ENCODE peak calls at places on chromosomes 16 and 17, in four cellular contexts. One of them, this sample, is unnamed.

GRCh38 chr17:71802663-71803062 is 318.2 kb upstream of the SOX9 start:
- DNase-seq in HS-5: no peak
- DNase-seq in left kidney: no peak
- DNase-seq in stimulated activated naive CD8-positive, alpha-beta T cell treated with anti-CD3 and anti-CD28 coated beads, Interleukin-15, Interleukin-2, amounts not matched to agents 100 U/mL and 50 U/mL, for 24 hours: no peak
- DNase-seq in this sample: no peak

GRCh38 chr16:81901483-81901882 is 109.8 kb downstream of the SDR42E1 start:
- DNase-seq in HS-5: peak
- DNase-seq in left kidney: peak
- DNase-seq in stimulated activated naive CD8-positive, alpha-beta T cell treated with anti-CD3 and anti-CD28 coated beads, Interleukin-15, Interleukin-2, amounts not matched to agents 100 U/mL and 50 U/mL, for 24 hours: no peak
- DNase-seq in this sample: no peak

GRCh38 chr16:75181630-75182029 is 25.3 kb downstream of the CTRB2 start:
- DNase-seq in HS-5: no peak
- DNase-seq in left kidney: no peak
- DNase-seq in stimulated activated naive CD8-positive, alpha-beta T cell treated with anti-CD3 and anti-CD28 coated beads, Interleukin-15, Interleukin-2, amounts not matched to agents 100 U/mL and 50 U/mL, for 24 hours: no peak
- DNase-seq in this sample: no peak

GRCh38 chr16:48623304-48624016 is 13.5 kb upstream of the N4BP1 start:
- DNase-seq in HS-5: peak
- DNase-seq in left kidney: peak
- DNase-seq in stimulated activated naive CD8-positive, alpha-beta T cell treated with anti-CD3 and anti-CD28 coated beads, Interleukin-15, Interleukin-2, amounts not matched to agents 100 U/mL and 50 U/mL, for 24 hours: peak
- DNase-seq in this sample: peak

GRCh38 chr17:70855401-70856054 is 686.2 kb downstream of the KCNJ2 start:
- DNase-seq in HS-5: no peak
- DNase-seq in left kidney: peak
- DNase-seq in stimulated activated naive CD8-positive, alpha-beta T cell treated with anti-CD3 and anti-CD28 coated beads, Interleukin-15, Interleukin-2, amounts not matched to agents 100 U/mL and 50 U/mL, for 24 hours: no peak
- DNase-seq in this sample: peak

GRCh38 chr16:70660672-70661350 is 14.5 kb downstream of the IL34 start:
- DNase-seq in HS-5: no peak
- DNase-seq in left kidney: peak
- DNase-seq in stimulated activated naive CD8-positive, alpha-beta T cell treated with anti-CD3 and anti-CD28 coated beads, Interleukin-15, Interleukin-2, amounts not matched to agents 100 U/mL and 50 U/mL, for 24 hours: no peak
- DNase-seq in this sample: no peak

GRCh38 chr16:12917246-12917645 is 15.8 kb downstream of the SHISA9 start:
- DNase-seq in HS-5: no peak
- DNase-seq in left kidney: no peak
- DNase-seq in stimulated activated naive CD8-positive, alpha-beta T cell treated with anti-CD3 and anti-CD28 coated beads, Interleukin-15, Interleukin-2, amounts not matched to agents 100 U/mL and 50 U/mL, for 24 hours: no peak
- DNase-seq in this sample: no peak

GRCh38 chr16:47309581-47310312 is 151.1 kb downstream of the ITFG1 start:
- DNase-seq in HS-5: no peak
- DNase-seq in left kidney: no peak
- DNase-seq in stimulated activated naive CD8-positive, alpha-beta T cell treated with anti-CD3 and anti-CD28 coated beads, Interleukin-15, Interleukin-2, amounts not matched to agents 100 U/mL and 50 U/mL, for 24 hours: no peak
- DNase-seq in this sample: no peak

GRCh38 chr17:6775871-6776405 is at the start of gene FBXO39:
- DNase-seq in HS-5: no peak
- DNase-seq in left kidney: peak
- DNase-seq in stimulated activated naive CD8-positive, alpha-beta T cell treated with anti-CD3 and anti-CD28 coated beads, Interleukin-15, Interleukin-2, amounts not matched to agents 100 U/mL and 50 U/mL, for 24 hours: no peak
- DNase-seq in this sample: no peak

GRCh38 chr17:74118504-74118903 is 85.0 kb upstream of the RPL38 start:
- DNase-seq in HS-5: no peak
- DNase-seq in left kidney: peak
- DNase-seq in stimulated activated naive CD8-positive, alpha-beta T cell treated with anti-CD3 and anti-CD28 coated beads, Interleukin-15, Interleukin-2, amounts not matched to agents 100 U/mL and 50 U/mL, for 24 hours: no peak
- DNase-seq in this sample: no peak

GRCh38 chr16:83554096-83554495 is 253.7 kb upstream of the HSBP1 start:
- DNase-seq in HS-5: no peak
- DNase-seq in left kidney: no peak
- DNase-seq in stimulated activated naive CD8-positive, alpha-beta T cell treated with anti-CD3 and anti-CD28 coated beads, Interleukin-15, Interleukin-2, amounts not matched to agents 100 U/mL and 50 U/mL, for 24 hours: no peak
- DNase-seq in this sample: no peak

GRCh38 chr16:851209-851810 is 50.8 kb upstream of the GNG13 start:
- DNase-seq in HS-5: no peak
- DNase-seq in left kidney: no peak
- DNase-seq in stimulated activated naive CD8-positive, alpha-beta T cell treated with anti-CD3 and anti-CD28 coated beads, Interleukin-15, Interleukin-2, amounts not matched to agents 100 U/mL and 50 U/mL, for 24 hours: no peak
- DNase-seq in this sample: no peak

GRCh38 chr16:66007717-66008116 is 358.8 kb upstream of the CDH5 start:
- DNase-seq in HS-5: peak
- DNase-seq in left kidney: peak
- DNase-seq in stimulated activated naive CD8-positive, alpha-beta T cell treated with anti-CD3 and anti-CD28 coated beads, Interleukin-15, Interleukin-2, amounts not matched to agents 100 U/mL and 50 U/mL, for 24 hours: no peak
- DNase-seq in this sample: peak

GRCh38 chr17:19659366-19660177 is 11.0 kb downstream of the ALDH3A2 start:
- DNase-seq in HS-5: no peak
- DNase-seq in left kidney: no peak
- DNase-seq in stimulated activated naive CD8-positive, alpha-beta T cell treated with anti-CD3 and anti-CD28 coated beads, Interleukin-15, Interleukin-2, amounts not matched to agents 100 U/mL and 50 U/mL, for 24 hours: no peak
- DNase-seq in this sample: no peak

GRCh38 chr16:28156031-28156680 is 55.6 kb downstream of the XPO6 start:
- DNase-seq in HS-5: no peak
- DNase-seq in left kidney: peak
- DNase-seq in stimulated activated naive CD8-positive, alpha-beta T cell treated with anti-CD3 and anti-CD28 coated beads, Interleukin-15, Interleukin-2, amounts not matched to agents 100 U/mL and 50 U/mL, for 24 hours: no peak
- DNase-seq in this sample: no peak